ENCODE peak calls at places on chromosome 19, in four cellular contexts. D, K, X and I are unnamed samples.

GRCh38 chr19:22595918-22596341 is 38.2 kb upstream of the ZNF492 start:
- DNase-seq in D (peak; percentile 2), K (no peak), X (no peak), I (peak; percentile 10)

GRCh38 chr19:58252102-58252685 is 23.5 kb downstream of the ZNF544 start:
- DNase-seq in D (no peak), K (no peak), X (no peak), I (peak; percentile 26)

GRCh38 chr19:10113964-10114650 is 2.6 kb downstream of the P2RY11 start:
- DNase-seq in D (peak; percentile 44), K (no peak), X (no peak), I (no peak)

GRCh38 chr19:53057904-53058579 is 13.5 kb downstream of the ERVV-2 start:
- DNase-seq in D (peak; percentile 17), K (no peak), X (no peak), I (peak; percentile 66)

GRCh38 chr19:3224346-3225325 is at the start of gene CELF5:
- DNase-seq in D (peak; percentile 69), K (peak; percentile 67), X (peak; percentile 48), I (peak; percentile 57)

GRCh38 chr19:43759515-43759914 is 4.8 kb upstream of the SMG9 start:
- DNase-seq in D (no peak), K (no peak), X (no peak), I (peak; percentile 31)

GRCh38 chr19:2648528-2648937 is 54.0 kb downstream of the GNG7 start:
- DNase-seq in D (peak; percentile 84), K (peak; percentile 65), X (peak; percentile 64), I (peak; percentile 75)

GRCh38 chr19:30879225-30879624 is 470.0 kb downstream of the TSHZ3 start:
- DNase-seq in D (no peak), K (no peak), X (no peak), I (no peak)

GRCh38 chr19:51664997-51665396 is 18.4 kb upstream of the SIGLEC14 start:
- DNase-seq in D (no peak), K (no peak), X (no peak), I (no peak)

GRCh38 chr19:19319725-19320361 is 466 bp downstream of the SUGP1 start:
- DNase-seq in D (no peak), K (no peak), X (no peak), I (no peak)

GRCh38 chr19:16325161-16325527 is 518 bp downstream of the KLF2 start:
- DNase-seq in D (peak; percentile 52), K (peak; percentile 17), X (peak; percentile 40), I (no peak)

GRCh38 chr19:49111218-49111998 is 2.8 kb upstream of the LIN7B start:
- DNase-seq in D (no peak), K (no peak), X (no peak), I (no peak)

GRCh38 chr19:4066176-4066606 is 508 bp downstream of the ZBTB7A start:
- DNase-seq in D (peak; percentile 58), K (no peak), X (peak; percentile 58), I (no peak)

GRCh38 chr19:52739576-52739975 is 4.7 kb upstream of the ZNF611 start:
- DNase-seq in D (no peak), K (no peak), X (no peak), I (peak; percentile 53)

GRCh38 chr19:5789886-5790572 is 934 bp downstream of the DUS3L start:
- DNase-seq in D (no peak), K (no peak), X (no peak), I (no peak)

GRCh38 chr19:55373318-55373992 is 3.2 kb upstream of the TMEM190 start:
- DNase-seq in D (no peak), K (no peak), X (no peak), I (no peak)

GRCh38 chr19:50362030-50362412 is 3.4 kb downstream of the NAPSA start:
- DNase-seq in D (no peak), K (no peak), X (no peak), I (no peak)

GRCh38 chr19:44747739-44748425 is 626 bp upstream of the BCL3 start:
- DNase-seq in D (peak; percentile 42), K (no peak), X (no peak), I (peak; percentile 78)

GRCh38 chr19:44644391-44645016 is 794 bp downstream of the PVR start:
- DNase-seq in D (peak; percentile 22), K (peak; percentile 43), X (no peak), I (no peak)

GRCh38 chr19:47719047-47719885 is 6.0 kb downstream of the EHD2 start:
- DNase-seq in D (no peak), K (no peak), X (no peak), I (no peak)

GRCh38 chr19:8030906-8031305 is 21.7 kb upstream of the CCL25 start:
- DNase-seq in D (no peak), K (no peak), X (no peak), I (no peak)

GRCh38 chr19:49110567-49110966 is 3.6 kb upstream of the LIN7B start:
- DNase-seq in D (no peak), K (no peak), X (no peak), I (no peak)

GRCh38 chr19:44003461-44004134 is 841 bp downstream of the ZNF230 start:
- DNase-seq in D (no peak), K (no peak), X (no peak), I (peak; percentile 21)

GRCh38 chr19:2079076-2079864 is 16.9 kb downstream of the MOB3A start:
- DNase-seq in D (no peak), K (no peak), X (no peak), I (no peak)

GRCh38 chr19:48400018-48400742 is 6.7 kb downstream of the GRIN2D start:
- DNase-seq in D (no peak), K (no peak), X (peak; percentile 17), I (peak; percentile 93)